ENCODE peak calls at places on chromosomes 5 and 9, in seven cellular contexts. One of them, this sample, is unnamed.

GRCh38 chr5:143968071-143968878 is 156.3 kb downstream of the HMHB1 start:
- DNase-seq in colonic mucosa: peak; percentile 19
- DNase-seq in HTR-8/SVneo: peak; percentile 40
- DNase-seq in LoVo: peak; percentile 35
- DNase-seq in Right ventricle myocardium inferior: no peak
- DNase-seq in left ventricle myocardium inferior: no peak
- DNase-seq in uterus: no peak
- DNase-seq in this sample: no peak

GRCh38 chr5:179110528-179110927 is 50.4 kb downstream of the ZNF354C start:
- DNase-seq in uterus: no peak
- DNase-seq in Right ventricle myocardium inferior: no peak
- DNase-seq in LoVo: no peak
- DNase-seq in HTR-8/SVneo: no peak
- DNase-seq in colonic mucosa: no peak
- DNase-seq in left ventricle myocardium inferior: no peak
- DNase-seq in this sample: no peak

GRCh38 chr5:157659886-157660660 is 7.8 kb upstream of the SOX30 start:
- DNase-seq in left ventricle myocardium inferior: no peak
- DNase-seq in colonic mucosa: no peak
- DNase-seq in uterus: no peak
- DNase-seq in Right ventricle myocardium inferior: no peak
- DNase-seq in LoVo: no peak
- DNase-seq in HTR-8/SVneo: no peak
- DNase-seq in this sample: no peak

GRCh38 chr5:180301253-180301652 is 9.4 kb upstream of the MAPK9 start:
- DNase-seq in HTR-8/SVneo: no peak
- DNase-seq in left ventricle myocardium inferior: no peak
- DNase-seq in uterus: no peak
- DNase-seq in colonic mucosa: no peak
- DNase-seq in Right ventricle myocardium inferior: no peak
- DNase-seq in LoVo: no peak
- DNase-seq in this sample: no peak

GRCh38 chr9:121566401-121567141 is 66.9 kb upstream of the GGTA1 start:
- DNase-seq in LoVo: no peak
- DNase-seq in uterus: peak; percentile 68
- DNase-seq in colonic mucosa: no peak
- DNase-seq in left ventricle myocardium inferior: peak; percentile 58
- DNase-seq in Right ventricle myocardium inferior: peak; percentile 73
- DNase-seq in HTR-8/SVneo: no peak
- DNase-seq in this sample: peak; percentile 86

GRCh38 chr5:6551287-6551954 is 81.4 kb downstream of the NSUN2 start:
- DNase-seq in colonic mucosa: no peak
- DNase-seq in LoVo: no peak
- DNase-seq in Right ventricle myocardium inferior: no peak
- DNase-seq in left ventricle myocardium inferior: no peak
- DNase-seq in HTR-8/SVneo: no peak
- DNase-seq in uterus: no peak
- DNase-seq in this sample: peak; percentile 95

GRCh38 chr9:8946461-8946860 is 1146.9 kb upstream of the DMAC1 start:
- DNase-seq in uterus: no peak
- DNase-seq in Right ventricle myocardium inferior: no peak
- DNase-seq in colonic mucosa: no peak
- DNase-seq in LoVo: no peak
- DNase-seq in left ventricle myocardium inferior: no peak
- DNase-seq in HTR-8/SVneo: no peak
- DNase-seq in this sample: no peak

GRCh38 chr9:86287013-86287412 is 4.7 kb upstream of the ISCA1 start:
- DNase-seq in LoVo: no peak
- DNase-seq in colonic mucosa: no peak
- DNase-seq in HTR-8/SVneo: peak; percentile 8
- DNase-seq in left ventricle myocardium inferior: no peak
- DNase-seq in uterus: no peak
- DNase-seq in Right ventricle myocardium inferior: no peak
- DNase-seq in this sample: no peak

GRCh38 chr5:38426986-38427950 is 129.2 kb downstream of the LIFR start:
- DNase-seq in colonic mucosa: no peak
- DNase-seq in left ventricle myocardium inferior: no peak
- DNase-seq in HTR-8/SVneo: no peak
- DNase-seq in LoVo: no peak
- DNase-seq in uterus: no peak
- DNase-seq in Right ventricle myocardium inferior: no peak
- DNase-seq in this sample: no peak

GRCh38 chr9:70135176-70135575 is 91.5 kb downstream of the MAMDC2 start:
- DNase-seq in left ventricle myocardium inferior: no peak
- DNase-seq in Right ventricle myocardium inferior: no peak
- DNase-seq in colonic mucosa: no peak
- DNase-seq in LoVo: no peak
- DNase-seq in HTR-8/SVneo: no peak
- DNase-seq in uterus: no peak
- DNase-seq in this sample: no peak

GRCh38 chr9:2267171-2267740 is 252.1 kb downstream of the SMARCA2 start:
- DNase-seq in Right ventricle myocardium inferior: no peak
- DNase-seq in HTR-8/SVneo: no peak
- DNase-seq in left ventricle myocardium inferior: peak; percentile 42
- DNase-seq in colonic mucosa: no peak
- DNase-seq in uterus: peak; percentile 66
- DNase-seq in LoVo: no peak
- DNase-seq in this sample: peak; percentile 25

GRCh38 chr9:107484117-107484723 is 5.3 kb downstream of the KLF4 start:
- DNase-seq in uterus: no peak
- DNase-seq in left ventricle myocardium inferior: no peak
- DNase-seq in Right ventricle myocardium inferior: no peak
- DNase-seq in HTR-8/SVneo: no peak
- DNase-seq in LoVo: peak; percentile 72
- DNase-seq in colonic mucosa: peak; percentile 64
- DNase-seq in this sample: no peak

GRCh38 chr5:3299441-3299840 is 296.2 kb upstream of the IRX1 start:
- DNase-seq in Right ventricle myocardium inferior: no peak
- DNase-seq in HTR-8/SVneo: no peak
- DNase-seq in uterus: no peak
- DNase-seq in colonic mucosa: no peak
- DNase-seq in left ventricle myocardium inferior: no peak
- DNase-seq in LoVo: no peak
- DNase-seq in this sample: no peak

GRCh38 chr5:134006119-134006514 is 1.3 kb upstream of the VDAC1 start:
- DNase-seq in Right ventricle myocardium inferior: no peak
- DNase-seq in HTR-8/SVneo: no peak
- DNase-seq in left ventricle myocardium inferior: no peak
- DNase-seq in LoVo: no peak
- DNase-seq in colonic mucosa: no peak
- DNase-seq in uterus: no peak
- DNase-seq in this sample: no peak

GRCh38 chr9:129656795-129657390 is 8.6 kb upstream of the PRRX2 start:
- DNase-seq in uterus: no peak
- DNase-seq in left ventricle myocardium inferior: no peak
- DNase-seq in HTR-8/SVneo: peak; percentile 20
- DNase-seq in Right ventricle myocardium inferior: no peak
- DNase-seq in colonic mucosa: no peak
- DNase-seq in LoVo: peak; percentile 60
- DNase-seq in this sample: no peak

GRCh38 chr9:128689293-128689770 is 310 bp downstream of the SET start:
- DNase-seq in left ventricle myocardium inferior: peak; percentile 67
- DNase-seq in uterus: no peak
- DNase-seq in LoVo: no peak
- DNase-seq in HTR-8/SVneo: no peak
- DNase-seq in Right ventricle myocardium inferior: peak; percentile 83
- DNase-seq in colonic mucosa: peak; percentile 45
- DNase-seq in this sample: peak; percentile 81

GRCh38 chr5:167440846-167441245 is 850.6 kb upstream of the WWC1 start:
- DNase-seq in Right ventricle myocardium inferior: no peak
- DNase-seq in colonic mucosa: no peak
- DNase-seq in LoVo: no peak
- DNase-seq in HTR-8/SVneo: no peak
- DNase-seq in left ventricle myocardium inferior: no peak
- DNase-seq in uterus: no peak
- DNase-seq in this sample: no peak

GRCh38 chr5:119274024-119274766 is 81.6 kb upstream of the TNFAIP8 start:
- DNase-seq in left ventricle myocardium inferior: no peak
- DNase-seq in LoVo: peak; percentile 91
- DNase-seq in HTR-8/SVneo: no peak
- DNase-seq in colonic mucosa: peak; percentile 56
- DNase-seq in Right ventricle myocardium inferior: no peak
- DNase-seq in uterus: no peak
- DNase-seq in this sample: no peak

GRCh38 chr5:139882961-139883539 is 87.4 kb downstream of the PSD2 start:
- DNase-seq in HTR-8/SVneo: peak; percentile 39
- DNase-seq in Right ventricle myocardium inferior: no peak
- DNase-seq in LoVo: no peak
- DNase-seq in left ventricle myocardium inferior: no peak
- DNase-seq in uterus: no peak
- DNase-seq in colonic mucosa: no peak
- DNase-seq in this sample: no peak

GRCh38 chr9:91835632-91836031 is 114.4 kb downstream of the ROR2 start:
- DNase-seq in LoVo: no peak
- DNase-seq in uterus: no peak
- DNase-seq in left ventricle myocardium inferior: no peak
- DNase-seq in Right ventricle myocardium inferior: no peak
- DNase-seq in colonic mucosa: no peak
- DNase-seq in HTR-8/SVneo: no peak
- DNase-seq in this sample: no peak

GRCh38 chr9:104069288-104069687 is 24.8 kb upstream of the SMC2 start:
- DNase-seq in uterus: no peak
- DNase-seq in Right ventricle myocardium inferior: no peak
- DNase-seq in left ventricle myocardium inferior: no peak
- DNase-seq in colonic mucosa: no peak
- DNase-seq in LoVo: no peak
- DNase-seq in HTR-8/SVneo: no peak
- DNase-seq in this sample: no peak

GRCh38 chr9:107397076-107398049 is 92.2 kb downstream of the KLF4 start:
- DNase-seq in HTR-8/SVneo: no peak
- DNase-seq in left ventricle myocardium inferior: no peak
- DNase-seq in colonic mucosa: no peak
- DNase-seq in LoVo: no peak
- DNase-seq in Right ventricle myocardium inferior: no peak
- DNase-seq in uterus: no peak
- DNase-seq in this sample: no peak

GRCh38 chr5:59146729-59147128 is 563.9 kb downstream of the RAB3C start:
- DNase-seq in HTR-8/SVneo: no peak
- DNase-seq in left ventricle myocardium inferior: no peak
- DNase-seq in LoVo: no peak
- DNase-seq in colonic mucosa: no peak
- DNase-seq in Right ventricle myocardium inferior: no peak
- DNase-seq in uterus: no peak
- DNase-seq in this sample: no peak

GRCh38 chr9:69299316-69299715 is 25.7 kb upstream of the ENTREP1 start:
- DNase-seq in Right ventricle myocardium inferior: no peak
- DNase-seq in uterus: no peak
- DNase-seq in left ventricle myocardium inferior: no peak
- DNase-seq in colonic mucosa: no peak
- DNase-seq in HTR-8/SVneo: no peak
- DNase-seq in LoVo: no peak
- DNase-seq in this sample: no peak

GRCh38 chr9:91567642-91568274 is 144.1 kb upstream of the NFIL3 start:
- DNase-seq in left ventricle myocardium inferior: peak; percentile 16
- DNase-seq in HTR-8/SVneo: no peak
- DNase-seq in uterus: no peak
- DNase-seq in colonic mucosa: no peak
- DNase-seq in LoVo: no peak
- DNase-seq in Right ventricle myocardium inferior: no peak
- DNase-seq in this sample: no peak

GRCh38 chr9:134707731-134708671 is 66.4 kb downstream of the COL5A1 start:
- DNase-seq in Right ventricle myocardium inferior: peak; percentile 50
- DNase-seq in left ventricle myocardium inferior: no peak
- DNase-seq in colonic mucosa: no peak
- DNase-seq in uterus: no peak
- DNase-seq in LoVo: no peak
- DNase-seq in HTR-8/SVneo: no peak
- DNase-seq in this sample: no peak

GRCh38 chr5:6759401-6759800 is 46.2 kb downstream of the TENT4A start:
- DNase-seq in uterus: no peak
- DNase-seq in LoVo: peak; percentile 49
- DNase-seq in colonic mucosa: no peak
- DNase-seq in Right ventricle myocardium inferior: peak; percentile 62
- DNase-seq in left ventricle myocardium inferior: no peak
- DNase-seq in HTR-8/SVneo: peak; percentile 51
- DNase-seq in this sample: no peak

GRCh38 chr9:89969156-89969566 is 364.3 kb downstream of the GADD45G start:
- DNase-seq in LoVo: no peak
- DNase-seq in HTR-8/SVneo: no peak
- DNase-seq in left ventricle myocardium inferior: no peak
- DNase-seq in colonic mucosa: peak; percentile 70
- DNase-seq in Right ventricle myocardium inferior: no peak
- DNase-seq in uterus: no peak
- DNase-seq in this sample: no peak

GRCh38 chr5:73947876-73948275 is 321.9 kb downstream of the ARHGEF28 start:
- DNase-seq in colonic mucosa: no peak
- DNase-seq in left ventricle myocardium inferior: no peak
- DNase-seq in HTR-8/SVneo: no peak
- DNase-seq in LoVo: no peak
- DNase-seq in uterus: no peak
- DNase-seq in Right ventricle myocardium inferior: no peak
- DNase-seq in this sample: no peak

GRCh38 chr9:127065592-127065991 is 56.8 kb downstream of the ANGPTL2 start:
- DNase-seq in LoVo: no peak
- DNase-seq in left ventricle myocardium inferior: no peak
- DNase-seq in Right ventricle myocardium inferior: no peak
- DNase-seq in colonic mucosa: no peak
- DNase-seq in HTR-8/SVneo: no peak
- DNase-seq in uterus: no peak
- DNase-seq in this sample: no peak

GRCh38 chr9:116792271-116792670 is 105.2 kb downstream of the TRIM32 start:
- DNase-seq in uterus: no peak
- DNase-seq in LoVo: no peak
- DNase-seq in left ventricle myocardium inferior: no peak
- DNase-seq in Right ventricle myocardium inferior: no peak
- DNase-seq in HTR-8/SVneo: no peak
- DNase-seq in colonic mucosa: no peak
- DNase-seq in this sample: no peak

GRCh38 chr5:139574641-139575312 is 13.6 kb downstream of the UBE2D2 start:
- DNase-seq in left ventricle myocardium inferior: no peak
- DNase-seq in Right ventricle myocardium inferior: no peak
- DNase-seq in colonic mucosa: no peak
- DNase-seq in LoVo: peak; percentile 29
- DNase-seq in uterus: no peak
- DNase-seq in HTR-8/SVneo: peak; percentile 53
- DNase-seq in this sample: no peak

GRCh38 chr9:129289131-129289731 is 111.2 kb upstream of the IER5L start:
- DNase-seq in left ventricle myocardium inferior: no peak
- DNase-seq in uterus: peak; percentile 7
- DNase-seq in HTR-8/SVneo: no peak
- DNase-seq in Right ventricle myocardium inferior: no peak
- DNase-seq in LoVo: no peak
- DNase-seq in colonic mucosa: no peak
- DNase-seq in this sample: no peak

GRCh38 chr9:131986576-131986975 is 93.1 kb downstream of the MED27 start:
- DNase-seq in LoVo: no peak
- DNase-seq in uterus: no peak
- DNase-seq in Right ventricle myocardium inferior: no peak
- DNase-seq in colonic mucosa: no peak
- DNase-seq in left ventricle myocardium inferior: no peak
- DNase-seq in HTR-8/SVneo: no peak
- DNase-seq in this sample: no peak